ENCODE peak calls at places on chromosomes 1 and 21, in ten cellular contexts. One of them, this sample, is unnamed.

GRCh38 chr1:3352084-3352951 is 102.1 kb upstream of the ARHGEF16 start:
- DNase-seq in tibial nerve: peak
- DNase-seq in breast epithelium: no peak
- DNase-seq in HCT116: no peak
- DNase-seq in adrenal gland: peak
- DNase-seq in stomach: no peak
- DNase-seq in uterus: peak
- DNase-seq in transverse colon: peak
- DNase-seq in IMR-90: peak
- DNase-seq in A549: no peak
- DNase-seq in this sample: peak

GRCh38 chr1:175072131-175072941 is 4.7 kb downstream of the TNN start:
- DNase-seq in uterus: peak
- DNase-seq in HCT116: no peak
- DNase-seq in stomach: no peak
- DNase-seq in tibial nerve: peak
- DNase-seq in breast epithelium: no peak
- DNase-seq in IMR-90: peak
- DNase-seq in transverse colon: peak
- DNase-seq in A549: no peak
- DNase-seq in adrenal gland: no peak
- DNase-seq in this sample: peak

GRCh38 chr1:20771780-20772179 is 15.3 kb downstream of the HP1BP3 start:
- DNase-seq in HCT116: no peak
- DNase-seq in A549: no peak
- DNase-seq in IMR-90: no peak
- DNase-seq in stomach: no peak
- DNase-seq in adrenal gland: no peak
- DNase-seq in breast epithelium: no peak
- DNase-seq in tibial nerve: no peak
- DNase-seq in transverse colon: no peak
- DNase-seq in uterus: no peak
- DNase-seq in this sample: no peak

GRCh38 chr1:234611153-234611798 is 1.3 kb upstream of the IRF2BP2 start:
- DNase-seq in IMR-90: peak
- DNase-seq in adrenal gland: no peak
- DNase-seq in stomach: no peak
- DNase-seq in transverse colon: no peak
- DNase-seq in uterus: peak
- DNase-seq in tibial nerve: peak
- DNase-seq in breast epithelium: no peak
- DNase-seq in HCT116: peak
- DNase-seq in A549: peak
- DNase-seq in this sample: no peak

GRCh38 chr1:205298191-205298994 is 23.2 kb downstream of the NUAK2 start:
- DNase-seq in adrenal gland: no peak
- DNase-seq in uterus: no peak
- DNase-seq in tibial nerve: no peak
- DNase-seq in breast epithelium: no peak
- DNase-seq in transverse colon: no peak
- DNase-seq in HCT116: peak
- DNase-seq in IMR-90: peak
- DNase-seq in A549: peak
- DNase-seq in stomach: no peak
- DNase-seq in this sample: no peak

GRCh38 chr1:74523873-74524480 is 11.6 kb upstream of the LRRC53 start:
- DNase-seq in A549: no peak
- DNase-seq in IMR-90: no peak
- DNase-seq in stomach: no peak
- DNase-seq in HCT116: no peak
- DNase-seq in uterus: no peak
- DNase-seq in tibial nerve: no peak
- DNase-seq in adrenal gland: no peak
- DNase-seq in transverse colon: no peak
- DNase-seq in breast epithelium: no peak
- DNase-seq in this sample: no peak

GRCh38 chr1:216420746-216421145 is 2.5 kb downstream of the USH2A start:
- DNase-seq in A549: no peak
- DNase-seq in HCT116: no peak
- DNase-seq in transverse colon: no peak
- DNase-seq in tibial nerve: no peak
- DNase-seq in uterus: no peak
- DNase-seq in adrenal gland: no peak
- DNase-seq in IMR-90: no peak
- DNase-seq in breast epithelium: no peak
- DNase-seq in stomach: no peak
- DNase-seq in this sample: no peak

GRCh38 chr1:210826686-210827085 is 307.3 kb downstream of the KCNH1 start:
- DNase-seq in HCT116: no peak
- DNase-seq in A549: no peak
- DNase-seq in uterus: no peak
- DNase-seq in breast epithelium: no peak
- DNase-seq in transverse colon: no peak
- DNase-seq in stomach: no peak
- DNase-seq in tibial nerve: no peak
- DNase-seq in IMR-90: no peak
- DNase-seq in adrenal gland: no peak
- DNase-seq in this sample: no peak

GRCh38 chr1:246077476-246077875 is 429.6 kb downstream of the SMYD3 start:
- DNase-seq in adrenal gland: no peak
- DNase-seq in HCT116: no peak
- DNase-seq in A549: no peak
- DNase-seq in tibial nerve: no peak
- DNase-seq in IMR-90: no peak
- DNase-seq in stomach: no peak
- DNase-seq in uterus: no peak
- DNase-seq in transverse colon: no peak
- DNase-seq in breast epithelium: no peak
- DNase-seq in this sample: no peak

DNA sequence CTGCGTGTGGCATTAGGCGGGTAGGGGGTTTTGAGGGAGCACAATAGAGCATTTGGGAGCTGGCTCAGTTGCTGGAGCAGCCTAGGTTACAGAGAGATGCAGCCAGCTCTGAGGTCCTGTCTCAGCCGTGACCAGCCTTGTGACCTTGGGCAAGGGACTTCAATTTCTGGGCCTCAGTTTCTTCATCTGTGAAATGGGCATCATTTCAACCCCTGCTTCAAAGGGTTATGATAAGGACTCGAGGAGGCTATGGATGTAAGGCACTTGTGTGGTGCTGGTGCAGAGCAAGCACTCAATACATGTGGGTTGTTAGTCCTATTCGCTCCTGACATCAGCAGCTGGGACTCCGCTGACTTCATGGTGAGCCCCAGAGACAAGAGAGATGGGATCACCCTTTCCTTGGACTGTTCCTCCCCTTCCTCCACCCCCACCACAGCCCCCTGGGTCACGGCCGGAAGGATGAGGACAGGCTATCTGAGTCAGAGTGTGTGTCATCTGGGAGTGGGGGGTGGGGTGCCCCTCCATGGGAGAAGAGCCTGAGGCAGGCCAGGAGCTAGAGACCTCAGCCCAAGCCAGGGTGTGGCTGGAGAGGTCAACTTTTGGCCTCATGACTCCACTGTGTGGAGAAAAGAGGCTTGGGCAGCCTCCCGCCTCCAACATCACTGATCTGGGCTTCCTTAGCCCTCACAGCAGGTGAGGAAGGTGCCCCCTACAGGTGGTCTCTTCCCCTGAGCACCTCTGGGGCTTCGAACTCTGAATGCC is 71.4 kb upstream of the ZBTB40 start:
- DNase-seq in stomach: no peak
- DNase-seq in HCT116: no peak
- DNase-seq in A549: peak
- DNase-seq in breast epithelium: no peak
- DNase-seq in tibial nerve: no peak
- DNase-seq in uterus: no peak
- DNase-seq in transverse colon: no peak
- DNase-seq in IMR-90: no peak
- DNase-seq in adrenal gland: peak
- DNase-seq in this sample: no peak
- TF ChIP-seq CTCF in stomach: no peak
- TF ChIP-seq CTCF in HCT116: peak
- TF ChIP-seq CTCF in A549: no peak
- TF ChIP-seq CTCF in breast epithelium: no peak
- TF ChIP-seq CTCF in tibial nerve: no peak
- TF ChIP-seq CTCF in uterus: no peak
- TF ChIP-seq CTCF in transverse colon: no peak
- TF ChIP-seq CTCF in IMR-90: no peak
- TF ChIP-seq CTCF in adrenal gland: no peak
- TF ChIP-seq CTCF in this sample: no peak

GRCh38 chr1:36161656-36162531 is 5.9 kb downstream of the MAP7D1 start:
- DNase-seq in IMR-90: no peak
- DNase-seq in stomach: peak
- DNase-seq in breast epithelium: no peak
- DNase-seq in uterus: no peak
- DNase-seq in A549: no peak
- DNase-seq in HCT116: no peak
- DNase-seq in transverse colon: peak
- DNase-seq in adrenal gland: no peak
- DNase-seq in tibial nerve: no peak
- DNase-seq in this sample: peak
- TF ChIP-seq POLR2A in IMR-90: no peak
- TF ChIP-seq POLR2A in stomach: no peak
- TF ChIP-seq POLR2A in breast epithelium: no peak
- TF ChIP-seq POLR2A in uterus: no peak
- TF ChIP-seq POLR2A in A549: no peak
- TF ChIP-seq POLR2A in HCT116: no peak
- TF ChIP-seq POLR2A in transverse colon: no peak
- TF ChIP-seq POLR2A in adrenal gland: no peak
- TF ChIP-seq POLR2A in tibial nerve: no peak
- TF ChIP-seq POLR2A in this sample: no peak

GRCh38 chr21:26964379-26964778 is 2.5 kb downstream of the ADAMTS5 start:
- DNase-seq in tibial nerve: no peak
- DNase-seq in stomach: peak
- DNase-seq in uterus: peak
- DNase-seq in transverse colon: peak
- DNase-seq in adrenal gland: peak
- DNase-seq in HCT116: no peak
- DNase-seq in A549: no peak
- DNase-seq in IMR-90: peak
- DNase-seq in breast epithelium: peak
- DNase-seq in this sample: peak

GRCh38 chr21:26962516-26963305 is 4.2 kb downstream of the ADAMTS5 start:
- DNase-seq in uterus: no peak
- DNase-seq in transverse colon: no peak
- DNase-seq in tibial nerve: no peak
- DNase-seq in IMR-90: no peak
- DNase-seq in stomach: no peak
- DNase-seq in HCT116: no peak
- DNase-seq in adrenal gland: no peak
- DNase-seq in breast epithelium: no peak
- DNase-seq in A549: no peak
- DNase-seq in this sample: no peak

GRCh38 chr21:26965091-26965566 is 1.8 kb downstream of the ADAMTS5 start:
- DNase-seq in HCT116: no peak
- DNase-seq in uterus: no peak
- DNase-seq in transverse colon: no peak
- DNase-seq in tibial nerve: no peak
- DNase-seq in adrenal gland: no peak
- DNase-seq in stomach: no peak
- DNase-seq in breast epithelium: no peak
- DNase-seq in IMR-90: no peak
- DNase-seq in A549: no peak
- DNase-seq in this sample: no peak

GRCh38 chr21:26958792-26959191 is 8.1 kb downstream of the ADAMTS5 start:
- DNase-seq in transverse colon: no peak
- DNase-seq in breast epithelium: no peak
- DNase-seq in HCT116: no peak
- DNase-seq in IMR-90: no peak
- DNase-seq in stomach: no peak
- DNase-seq in A549: no peak
- DNase-seq in adrenal gland: no peak
- DNase-seq in uterus: no peak
- DNase-seq in tibial nerve: no peak
- DNase-seq in this sample: peak

DNA sequence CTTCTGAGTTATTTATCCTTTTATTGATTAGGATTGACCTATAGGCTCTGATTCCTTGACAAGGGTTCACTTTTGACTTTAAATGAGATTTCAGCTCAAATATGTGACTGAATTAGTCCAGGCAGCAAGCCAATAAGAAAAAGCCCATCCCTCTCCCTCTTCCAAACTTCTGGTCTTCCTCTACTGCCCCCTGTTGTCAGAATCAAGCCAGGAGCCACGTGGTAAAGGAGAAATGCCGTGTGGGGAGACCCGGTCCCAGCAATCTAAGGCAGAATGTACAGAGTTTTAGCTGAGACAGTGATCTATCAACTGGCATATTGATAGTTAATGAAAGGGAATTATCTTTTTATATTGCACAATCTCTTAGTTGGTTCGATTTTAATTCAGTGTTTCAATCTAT is 5.2 kb downstream of the ADAMTS5 start:
- DNase-seq in breast epithelium: no peak
- DNase-seq in transverse colon: no peak
- DNase-seq in IMR-90: no peak
- DNase-seq in HCT116: no peak
- DNase-seq in adrenal gland: no peak
- DNase-seq in stomach: no peak
- DNase-seq in tibial nerve: no peak
- DNase-seq in uterus: no peak
- DNase-seq in A549: no peak
- DNase-seq in this sample: no peak
- TF ChIP-seq CTCF in breast epithelium: no peak
- TF ChIP-seq CTCF in transverse colon: no peak
- TF ChIP-seq CTCF in IMR-90: peak
- TF ChIP-seq CTCF in HCT116: no peak
- TF ChIP-seq CTCF in adrenal gland: no peak
- TF ChIP-seq CTCF in stomach: no peak
- TF ChIP-seq CTCF in tibial nerve: no peak
- TF ChIP-seq CTCF in uterus: peak
- TF ChIP-seq CTCF in A549: no peak
- TF ChIP-seq CTCF in this sample: peak

GRCh38 chr1:161791889-161792655 is 26.0 kb downstream of the ATF6 start:
- DNase-seq in A549: no peak
- DNase-seq in breast epithelium: no peak
- DNase-seq in tibial nerve: no peak
- DNase-seq in transverse colon: no peak
- DNase-seq in adrenal gland: no peak
- DNase-seq in uterus: no peak
- DNase-seq in IMR-90: peak
- DNase-seq in stomach: no peak
- DNase-seq in HCT116: no peak
- DNase-seq in this sample: no peak

GRCh38 chr1:161787355-161787754 is 21.2 kb downstream of the ATF6 start:
- DNase-seq in A549: no peak
- DNase-seq in IMR-90: no peak
- DNase-seq in HCT116: no peak
- DNase-seq in uterus: no peak
- DNase-seq in transverse colon: no peak
- DNase-seq in stomach: no peak
- DNase-seq in adrenal gland: no peak
- DNase-seq in tibial nerve: no peak
- DNase-seq in breast epithelium: no peak
- DNase-seq in this sample: no peak

GRCh38 chr1:161790587-161791317 is 24.6 kb downstream of the ATF6 start:
- DNase-seq in A549: no peak
- DNase-seq in tibial nerve: no peak
- DNase-seq in adrenal gland: no peak
- DNase-seq in stomach: no peak
- DNase-seq in IMR-90: no peak
- DNase-seq in uterus: no peak
- DNase-seq in HCT116: no peak
- DNase-seq in breast epithelium: no peak
- DNase-seq in transverse colon: no peak
- DNase-seq in this sample: no peak

GRCh38 chr1:161792740-161793139 is 26.6 kb downstream of the ATF6 start:
- DNase-seq in IMR-90: peak
- DNase-seq in transverse colon: no peak
- DNase-seq in HCT116: peak
- DNase-seq in tibial nerve: peak
- DNase-seq in stomach: no peak
- DNase-seq in A549: peak
- DNase-seq in breast epithelium: no peak
- DNase-seq in adrenal gland: no peak
- DNase-seq in uterus: no peak
- DNase-seq in this sample: no peak
- TF ChIP-seq POLR2A in IMR-90: no peak
- TF ChIP-seq POLR2A in transverse colon: no peak
- TF ChIP-seq POLR2A in HCT116: no peak
- TF ChIP-seq POLR2A in tibial nerve: no peak
- TF ChIP-seq POLR2A in stomach: no peak
- TF ChIP-seq POLR2A in A549: no peak
- TF ChIP-seq POLR2A in breast epithelium: no peak
- TF ChIP-seq POLR2A in adrenal gland: no peak
- TF ChIP-seq POLR2A in uterus: no peak
- TF ChIP-seq POLR2A in this sample: no peak

This sample was measured in heart left ventricle.